ENCODE peak calls at places on chromosomes 7 and 10, in six cellular contexts. Y is esophagus squamous epithelium; P is H9; L is A549; V is activated CD4-positive, alpha-beta T cell treated with anti-CD3 and anti-CD28 coated beads, Interleukin-2, amount 50 U/mL, for 1 hour; E is retina. M is an unnamed sample.

GRCh38 chr7:143126146-143126545 is 5.7 kb upstream of the PIP start:
- DNase-seq in Y (no peak), P (no peak), L (peak; percentile 41), V (no peak), E (no peak), M (peak; percentile 9)

GRCh38 chr10:51765284-51765971 is 66.0 kb upstream of the CSTF2T start:
- DNase-seq in Y (no peak), P (no peak), L (no peak), V (no peak), E (no peak), M (no peak)

GRCh38 chr7:76302299-76303056 is at the start of gene HSPB1:
- DNase-seq in Y (peak; percentile 47), P (peak; percentile 77), L (peak; percentile 92), V (peak; percentile 67), E (peak; percentile 90), M (no peak)

GRCh38 chr10:42367532-42368230 is 270.7 kb downstream of the ZNF33B start:
- DNase-seq in Y (peak; percentile 15), P (no peak), L (no peak), V (no peak), E (peak; percentile 84), M (peak; percentile 78)

GRCh38 chr7:101169838-101170531 is 4.6 kb upstream of the VGF start:
- DNase-seq in Y (no peak), P (peak; percentile 81), L (peak; percentile 63), V (peak; percentile 80), E (peak; percentile 89), M (no peak)

GRCh38 chr7:5671053-5671452 is 110.4 kb downstream of the RNF216 start:
- DNase-seq in Y (no peak), P (no peak), L (no peak), V (no peak), E (no peak), M (no peak)

GRCh38 chr7:16801111-16801542 is 3.7 kb downstream of the AGR2 start:
- DNase-seq in Y (no peak), P (no peak), L (peak; percentile 80), V (no peak), E (no peak), M (peak; percentile 48)

GRCh38 chr7:142685877-142686508 is 63.3 kb upstream of the PRSS1 start:
- DNase-seq in Y (no peak), P (no peak), L (no peak), V (no peak), E (no peak), M (no peak)

GRCh38 chr7:73967832-73968295 is 60.1 kb upstream of the ELN start:
- DNase-seq in Y (no peak), P (no peak), L (no peak), V (no peak), E (no peak), M (no peak)

GRCh38 chr7:116257156-116257555 is 46.8 kb downstream of the TES start:
- DNase-seq in Y (no peak), P (no peak), L (no peak), V (no peak), E (no peak), M (no peak)

GRCh38 chr7:98840604-98841508 is 29.0 kb downstream of the TMEM130 start:
- DNase-seq in Y (no peak), P (no peak), L (no peak), V (no peak), E (no peak), M (no peak)

GRCh38 chr10:100894589-100895294 is 18.0 kb upstream of the SLF2 start:
- DNase-seq in Y (no peak), P (no peak), L (no peak), V (no peak), E (no peak), M (no peak)

GRCh38 chr10:90998733-90999511 is 78.0 kb upstream of the ANKRD1 start:
- DNase-seq in Y (no peak), P (no peak), L (no peak), V (no peak), E (no peak), M (no peak)

GRCh38 chr10:34811968-34812514 is 3.1 kb downstream of the PARD3 start:
- DNase-seq in Y (no peak), P (no peak), L (no peak), V (no peak), E (no peak), M (no peak)

GRCh38 chr7:44911911-44912310 is 26.6 kb upstream of the PURB start:
- DNase-seq in Y (no peak), P (no peak), L (no peak), V (no peak), E (no peak), M (no peak)

GRCh38 chr10:129958686-129959543 is 5.2 kb downstream of the EBF3 start:
- DNase-seq in Y (no peak), P (peak; percentile 70), L (no peak), V (no peak), E (no peak), M (no peak)

GRCh38 chr10:122018951-122019413 is 30.0 kb downstream of the TACC2 start:
- DNase-seq in Y (no peak), P (no peak), L (peak; percentile 33), V (no peak), E (no peak), M (no peak)

GRCh38 chr10:73054286-73054685 is 42.4 kb downstream of the P4HA1 start:
- DNase-seq in Y (no peak), P (no peak), L (no peak), V (no peak), E (no peak), M (no peak)

GRCh38 chr10:89250814-89251416 is 660 bp downstream of the LIPA start:
- DNase-seq in Y (no peak), P (no peak), L (no peak), V (no peak), E (no peak), M (no peak)

GRCh38 chr7:41437257-41438196 is 265.4 kb downstream of the INHBA start:
- DNase-seq in Y (no peak), P (no peak), L (no peak), V (no peak), E (no peak), M (no peak)

GRCh38 chr10:119466655-119467054 is 75.9 kb downstream of the RGS10 start:
- DNase-seq in Y (no peak), P (no peak), L (no peak), V (peak; percentile 22), E (no peak), M (no peak)

GRCh38 chr10:47192273-47192672 is 107.7 kb upstream of the GDF10 start:
- DNase-seq in Y (no peak), P (no peak), L (no peak), V (no peak), E (no peak), M (no peak)

GRCh38 chr10:18759575-18759974 is 100.3 kb downstream of the ARL5B start:
- DNase-seq in Y (no peak), P (no peak), L (no peak), V (no peak), E (no peak), M (no peak)

GRCh38 chr10:61084493-61084892 is 140.5 kb upstream of the RHOBTB1 start:
- DNase-seq in Y (no peak), P (no peak), L (no peak), V (no peak), E (no peak), M (no peak)

GRCh38 chr10:108783897-108784296 is 1139.4 kb downstream of the XPNPEP1 start:
- DNase-seq in Y (no peak), P (peak; percentile 58), L (peak; percentile 57), V (no peak), E (no peak), M (peak; percentile 42)

GRCh38 chr7:17105701-17106100 is 192.8 kb upstream of the AHR start:
- DNase-seq in Y (no peak), P (no peak), L (no peak), V (no peak), E (no peak), M (no peak)

GRCh38 chr10:30697806-30698205 is 68.3 kb upstream of the LYZL2 start:
- DNase-seq in Y (no peak), P (no peak), L (no peak), V (no peak), E (no peak), M (no peak)

GRCh38 chr10:6218692-6219493 is 16.2 kb downstream of the PFKFB3 start:
- DNase-seq in Y (no peak), P (no peak), L (no peak), V (no peak), E (no peak), M (no peak)

GRCh38 chr10:6465854-6466524 is 114.1 kb downstream of the PRKCQ start:
- DNase-seq in Y (no peak), P (no peak), L (no peak), V (no peak), E (no peak), M (no peak)

GRCh38 chr7:136336932-136337331 is 359.8 kb upstream of the MTPN start:
- DNase-seq in Y (no peak), P (no peak), L (no peak), V (no peak), E (no peak), M (no peak)

GRCh38 chr10:24866615-24867583 is 85.5 kb downstream of the PRTFDC1 start:
- DNase-seq in Y (no peak), P (peak; percentile 46), L (peak; percentile 58), V (no peak), E (no peak), M (peak; percentile 55)

GRCh38 chr10:90930971-90931841 is 10.3 kb upstream of the ANKRD1 start:
- DNase-seq in Y (no peak), P (peak; percentile 79), L (peak; percentile 89), V (no peak), E (no peak), M (peak; percentile 94)

GRCh38 chr7:22316914-22317313 is 40.0 kb downstream of the RAPGEF5 start:
- DNase-seq in Y (no peak), P (no peak), L (no peak), V (no peak), E (no peak), M (no peak)

GRCh38 chr10:326350-326749 is 191.1 kb downstream of the ZMYND11 start:
- DNase-seq in Y (no peak), P (no peak), L (no peak), V (no peak), E (no peak), M (no peak)

GRCh38 chr10:87973635-87974034 is 110.2 kb downstream of the PTEN start:
- DNase-seq in Y (no peak), P (no peak), L (no peak), V (no peak), E (no peak), M (peak; percentile 20)

GRCh38 chr10:88608052-88608732 is 21.6 kb downstream of the LIPJ start:
- DNase-seq in Y (no peak), P (no peak), L (no peak), V (no peak), E (no peak), M (no peak)

GRCh38 chr7:31373337-31374289 is 33.1 kb upstream of the NEUROD6 start:
- DNase-seq in Y (no peak), P (peak; percentile 81), L (peak; percentile 78), V (no peak), E (peak; percentile 51), M (peak; percentile 10)

GRCh38 chr10:131567279-131568162 is 256.0 kb upstream of the TCERG1L start:
- DNase-seq in Y (no peak), P (no peak), L (no peak), V (no peak), E (no peak), M (no peak)

GRCh38 chr7:28784166-28784870 is 173.8 kb downstream of the TRIL start:
- DNase-seq in Y (no peak), P (no peak), L (no peak), V (no peak), E (peak; percentile 28), M (no peak)

M was measured in non-pigmented ciliary epithelial cell.